ENCODE peak calls at places on chromosomes 3 and 15, in nine cellular contexts. One of them, this sample, is unnamed.

GRCh38 chr3:141915766-141916165 is 39.3 kb downstream of the ATP1B3 start:
- DNase-seq in upper lobe of right lung: no peak
- DNase-seq in stomach: no peak
- DNase-seq in epithelial cell of proximal tubule: no peak
- DNase-seq in CD4-positive, alpha-beta T cell: no peak
- DNase-seq in OCI-LY7: no peak
- DNase-seq in hepatocyte: no peak
- DNase-seq in IMR-90: no peak
- DNase-seq in body of pancreas: no peak
- DNase-seq in this sample: no peak

GRCh38 chr3:149382091-149382467 is 4.6 kb upstream of the TM4SF1 start:
- DNase-seq in hepatocyte: no peak
- DNase-seq in IMR-90: peak
- DNase-seq in epithelial cell of proximal tubule: no peak
- DNase-seq in OCI-LY7: no peak
- DNase-seq in upper lobe of right lung: no peak
- DNase-seq in body of pancreas: no peak
- DNase-seq in CD4-positive, alpha-beta T cell: no peak
- DNase-seq in stomach: no peak
- DNase-seq in this sample: no peak

GRCh38 chr3:49976942-49977341 is 37.0 kb downstream of the RBM6 start:
- DNase-seq in upper lobe of right lung: no peak
- DNase-seq in OCI-LY7: no peak
- DNase-seq in body of pancreas: no peak
- DNase-seq in CD4-positive, alpha-beta T cell: no peak
- DNase-seq in epithelial cell of proximal tubule: no peak
- DNase-seq in IMR-90: no peak
- DNase-seq in hepatocyte: no peak
- DNase-seq in stomach: no peak
- DNase-seq in this sample: no peak

GRCh38 chr3:114887806-114888205 is 259.3 kb downstream of the ZBTB20 start:
- DNase-seq in epithelial cell of proximal tubule: no peak
- DNase-seq in upper lobe of right lung: no peak
- DNase-seq in hepatocyte: no peak
- DNase-seq in stomach: no peak
- DNase-seq in CD4-positive, alpha-beta T cell: no peak
- DNase-seq in IMR-90: no peak
- DNase-seq in body of pancreas: no peak
- DNase-seq in OCI-LY7: no peak
- DNase-seq in this sample: no peak

GRCh38 chr3:140363801-140364200 is 314.1 kb upstream of the TRIM42 start:
- DNase-seq in body of pancreas: peak
- DNase-seq in upper lobe of right lung: no peak
- DNase-seq in hepatocyte: peak
- DNase-seq in CD4-positive, alpha-beta T cell: no peak
- DNase-seq in OCI-LY7: no peak
- DNase-seq in stomach: peak
- DNase-seq in IMR-90: no peak
- DNase-seq in epithelial cell of proximal tubule: peak
- DNase-seq in this sample: no peak

GRCh38 chr15:44296625-44297524 is 8.4 kb downstream of the GOLM2 start:
- DNase-seq in body of pancreas: peak
- DNase-seq in upper lobe of right lung: no peak
- DNase-seq in hepatocyte: peak
- DNase-seq in IMR-90: peak
- DNase-seq in CD4-positive, alpha-beta T cell: no peak
- DNase-seq in epithelial cell of proximal tubule: peak
- DNase-seq in OCI-LY7: no peak
- DNase-seq in stomach: no peak
- DNase-seq in this sample: no peak

GRCh38 chr15:60538129-60538528 is 59.2 kb upstream of the ICE2 start:
- DNase-seq in IMR-90: no peak
- DNase-seq in stomach: no peak
- DNase-seq in hepatocyte: no peak
- DNase-seq in OCI-LY7: no peak
- DNase-seq in body of pancreas: no peak
- DNase-seq in upper lobe of right lung: no peak
- DNase-seq in epithelial cell of proximal tubule: no peak
- DNase-seq in CD4-positive, alpha-beta T cell: no peak
- DNase-seq in this sample: no peak

GRCh38 chr15:61479601-61480000 is 250.5 kb upstream of the RORA start:
- DNase-seq in stomach: no peak
- DNase-seq in CD4-positive, alpha-beta T cell: no peak
- DNase-seq in hepatocyte: no peak
- DNase-seq in OCI-LY7: no peak
- DNase-seq in IMR-90: no peak
- DNase-seq in body of pancreas: no peak
- DNase-seq in upper lobe of right lung: no peak
- DNase-seq in epithelial cell of proximal tubule: peak
- DNase-seq in this sample: no peak

GRCh38 chr3:156859578-156859977 is 33.4 kb downstream of the LEKR1 start:
- DNase-seq in epithelial cell of proximal tubule: no peak
- DNase-seq in body of pancreas: no peak
- DNase-seq in CD4-positive, alpha-beta T cell: no peak
- DNase-seq in hepatocyte: no peak
- DNase-seq in upper lobe of right lung: no peak
- DNase-seq in stomach: no peak
- DNase-seq in OCI-LY7: no peak
- DNase-seq in IMR-90: no peak
- DNase-seq in this sample: no peak

GRCh38 chr15:23566070-23567050 is 886 bp downstream of the MKRN3 start:
- DNase-seq in hepatocyte: no peak
- DNase-seq in CD4-positive, alpha-beta T cell: peak
- DNase-seq in stomach: no peak
- DNase-seq in IMR-90: no peak
- DNase-seq in upper lobe of right lung: peak
- DNase-seq in body of pancreas: no peak
- DNase-seq in epithelial cell of proximal tubule: no peak
- DNase-seq in OCI-LY7: no peak
- DNase-seq in this sample: no peak

GRCh38 chr15:81410318-81410753 is 36.3 kb upstream of the TMC3 start:
- DNase-seq in epithelial cell of proximal tubule: peak
- DNase-seq in hepatocyte: peak
- DNase-seq in stomach: no peak
- DNase-seq in OCI-LY7: peak
- DNase-seq in CD4-positive, alpha-beta T cell: no peak
- DNase-seq in IMR-90: peak
- DNase-seq in upper lobe of right lung: no peak
- DNase-seq in body of pancreas: peak
- DNase-seq in this sample: no peak

DNA sequence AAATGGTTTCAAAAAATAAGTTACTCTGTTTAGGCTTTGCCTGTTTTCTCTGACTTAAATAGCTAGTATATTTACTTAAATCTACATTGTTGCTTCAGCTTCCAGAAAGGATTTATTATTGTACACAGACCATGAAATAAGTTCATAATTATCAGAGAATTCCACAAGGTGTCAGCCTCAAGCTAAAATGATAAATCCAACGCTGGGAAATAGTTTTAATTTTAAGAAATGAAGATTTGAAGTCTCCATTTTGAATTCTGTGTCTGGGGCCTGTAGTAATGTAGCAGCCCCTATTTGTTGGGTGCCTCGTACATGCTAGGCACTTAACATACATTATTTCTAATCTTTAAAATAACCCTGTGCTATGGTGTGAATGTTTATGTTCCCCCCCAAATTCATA is 92.6 kb upstream of the KCNMB2 start:
- DNase-seq in body of pancreas: no peak
- DNase-seq in hepatocyte: no peak
- DNase-seq in CD4-positive, alpha-beta T cell: no peak
- DNase-seq in stomach: no peak
- DNase-seq in IMR-90: no peak
- DNase-seq in upper lobe of right lung: no peak
- DNase-seq in OCI-LY7: no peak
- DNase-seq in epithelial cell of proximal tubule: no peak
- DNase-seq in this sample: no peak
- TF ChIP-seq CTCF in body of pancreas: no peak
- TF ChIP-seq CTCF in hepatocyte: no peak
- TF ChIP-seq CTCF in CD4-positive, alpha-beta T cell: no peak
- TF ChIP-seq CTCF in stomach: no peak
- TF ChIP-seq CTCF in IMR-90: no peak
- TF ChIP-seq CTCF in upper lobe of right lung: no peak
- TF ChIP-seq CTCF in OCI-LY7: peak
- TF ChIP-seq CTCF in epithelial cell of proximal tubule: peak
- TF ChIP-seq CTCF in this sample: no peak

GRCh38 chr3:128408693-128409620 is 57.7 kb downstream of the DNAJB8 start:
- DNase-seq in stomach: no peak
- DNase-seq in hepatocyte: no peak
- DNase-seq in IMR-90: no peak
- DNase-seq in body of pancreas: peak
- DNase-seq in upper lobe of right lung: no peak
- DNase-seq in epithelial cell of proximal tubule: no peak
- DNase-seq in CD4-positive, alpha-beta T cell: no peak
- DNase-seq in OCI-LY7: no peak
- DNase-seq in this sample: no peak
- TF ChIP-seq CTCF in stomach: no peak
- TF ChIP-seq CTCF in hepatocyte: no peak
- TF ChIP-seq CTCF in IMR-90: peak
- TF ChIP-seq CTCF in body of pancreas: no peak
- TF ChIP-seq CTCF in upper lobe of right lung: no peak
- TF ChIP-seq CTCF in epithelial cell of proximal tubule: peak
- TF ChIP-seq CTCF in CD4-positive, alpha-beta T cell: no peak
- TF ChIP-seq CTCF in OCI-LY7: peak
- TF ChIP-seq CTCF in this sample: no peak

DNA sequence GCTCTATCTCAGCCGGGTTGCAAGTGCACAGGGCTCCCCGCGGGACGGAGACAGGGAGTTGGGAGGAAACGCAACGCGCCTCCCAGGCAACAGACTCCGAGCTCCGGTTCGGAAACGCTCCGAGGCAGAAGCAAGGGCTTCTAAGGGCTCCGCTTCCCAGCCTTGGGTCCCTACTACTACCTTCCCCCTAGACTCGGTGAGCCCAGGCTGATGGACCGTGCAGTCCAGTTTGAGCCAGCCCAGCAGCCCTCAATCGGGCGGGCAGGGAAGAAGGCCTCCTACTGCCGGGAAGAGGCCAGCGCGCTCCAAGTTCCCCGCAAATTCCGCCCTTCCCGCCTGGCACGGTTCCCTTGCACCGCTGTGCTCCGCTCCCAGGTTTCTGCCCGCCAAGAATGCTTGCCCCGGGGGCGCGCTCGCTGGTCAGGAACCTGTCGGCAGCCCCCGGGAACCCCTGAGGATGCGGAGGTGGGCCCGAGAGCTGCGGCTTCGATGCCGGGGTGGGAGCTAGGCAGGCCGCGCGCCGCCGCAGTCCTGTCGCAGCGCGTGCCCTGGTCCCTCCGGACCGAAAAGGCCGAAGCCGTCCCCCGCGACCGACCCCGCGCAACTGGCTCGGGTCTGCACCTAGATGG is 728 bp downstream of the TRANK1 start:
- DNase-seq in hepatocyte: peak
- DNase-seq in CD4-positive, alpha-beta T cell: peak
- DNase-seq in OCI-LY7: peak
- DNase-seq in IMR-90: peak
- DNase-seq in upper lobe of right lung: peak
- DNase-seq in body of pancreas: peak
- DNase-seq in stomach: peak
- DNase-seq in epithelial cell of proximal tubule: no peak
- DNase-seq in this sample: no peak
- TF ChIP-seq CTCF in hepatocyte: no peak
- TF ChIP-seq CTCF in CD4-positive, alpha-beta T cell: no peak
- TF ChIP-seq CTCF in OCI-LY7: no peak
- TF ChIP-seq CTCF in IMR-90: peak
- TF ChIP-seq CTCF in upper lobe of right lung: peak
- TF ChIP-seq CTCF in body of pancreas: peak
- TF ChIP-seq CTCF in stomach: no peak
- TF ChIP-seq CTCF in epithelial cell of proximal tubule: no peak
- TF ChIP-seq CTCF in this sample: no peak

GRCh38 chr3:5787863-5788488 is 600.5 kb downstream of the EDEM1 start:
- DNase-seq in OCI-LY7: no peak
- DNase-seq in epithelial cell of proximal tubule: no peak
- DNase-seq in CD4-positive, alpha-beta T cell: no peak
- DNase-seq in IMR-90: no peak
- DNase-seq in stomach: no peak
- DNase-seq in hepatocyte: peak
- DNase-seq in body of pancreas: peak
- DNase-seq in upper lobe of right lung: no peak
- DNase-seq in this sample: no peak
- TF ChIP-seq CTCF in OCI-LY7: no peak
- TF ChIP-seq CTCF in epithelial cell of proximal tubule: peak
- TF ChIP-seq CTCF in CD4-positive, alpha-beta T cell: no peak
- TF ChIP-seq CTCF in IMR-90: no peak
- TF ChIP-seq CTCF in stomach: no peak
- TF ChIP-seq CTCF in hepatocyte: peak
- TF ChIP-seq CTCF in body of pancreas: peak
- TF ChIP-seq CTCF in upper lobe of right lung: no peak
- TF ChIP-seq CTCF in this sample: no peak

GRCh38 chr3:181103605-181104004 is 114.1 kb upstream of the DNAJC19 start:
- DNase-seq in stomach: no peak
- DNase-seq in CD4-positive, alpha-beta T cell: no peak
- DNase-seq in OCI-LY7: peak
- DNase-seq in hepatocyte: peak
- DNase-seq in upper lobe of right lung: no peak
- DNase-seq in body of pancreas: no peak
- DNase-seq in epithelial cell of proximal tubule: no peak
- DNase-seq in IMR-90: no peak
- DNase-seq in this sample: no peak
- TF ChIP-seq CTCF in stomach: no peak
- TF ChIP-seq CTCF in CD4-positive, alpha-beta T cell: no peak
- TF ChIP-seq CTCF in OCI-LY7: peak
- TF ChIP-seq CTCF in hepatocyte: no peak
- TF ChIP-seq CTCF in upper lobe of right lung: no peak
- TF ChIP-seq CTCF in body of pancreas: no peak
- TF ChIP-seq CTCF in epithelial cell of proximal tubule: peak
- TF ChIP-seq CTCF in IMR-90: no peak
- TF ChIP-seq CTCF in this sample: no peak

DNA sequence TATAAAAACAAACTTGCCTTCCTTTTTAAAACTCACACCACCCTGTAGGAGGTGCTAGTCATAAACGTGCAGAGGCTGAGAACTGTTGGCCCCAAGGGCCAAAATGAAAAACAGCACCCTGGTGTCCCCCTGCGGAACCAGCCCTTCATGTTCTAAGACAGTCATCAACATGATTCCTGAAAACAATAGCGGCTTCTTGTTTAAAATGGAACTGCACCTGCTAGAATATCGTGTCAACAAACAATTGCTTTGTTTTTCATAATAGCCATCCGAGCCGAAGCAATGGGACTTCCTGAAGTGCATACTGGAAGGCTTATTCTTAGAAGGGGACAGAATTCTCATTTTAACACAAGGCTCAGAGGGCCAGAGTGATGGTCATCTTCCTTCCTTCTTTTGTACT is 43.7 kb downstream of the MECOM start:
- DNase-seq in upper lobe of right lung: no peak
- DNase-seq in body of pancreas: no peak
- DNase-seq in OCI-LY7: no peak
- DNase-seq in IMR-90: no peak
- DNase-seq in epithelial cell of proximal tubule: no peak
- DNase-seq in stomach: no peak
- DNase-seq in CD4-positive, alpha-beta T cell: no peak
- DNase-seq in hepatocyte: no peak
- DNase-seq in this sample: no peak
- TF ChIP-seq CTCF in upper lobe of right lung: no peak
- TF ChIP-seq CTCF in body of pancreas: no peak
- TF ChIP-seq CTCF in OCI-LY7: peak
- TF ChIP-seq CTCF in IMR-90: no peak
- TF ChIP-seq CTCF in epithelial cell of proximal tubule: peak
- TF ChIP-seq CTCF in stomach: no peak
- TF ChIP-seq CTCF in CD4-positive, alpha-beta T cell: no peak
- TF ChIP-seq CTCF in hepatocyte: peak
- TF ChIP-seq CTCF in this sample: no peak

GRCh38 chr3:37686225-37686624 is 175.5 kb upstream of the CTDSPL start:
- DNase-seq in upper lobe of right lung: no peak
- DNase-seq in body of pancreas: no peak
- DNase-seq in epithelial cell of proximal tubule: no peak
- DNase-seq in stomach: no peak
- DNase-seq in IMR-90: no peak
- DNase-seq in OCI-LY7: no peak
- DNase-seq in hepatocyte: no peak
- DNase-seq in CD4-positive, alpha-beta T cell: no peak
- DNase-seq in this sample: no peak
- TF ChIP-seq CTCF in upper lobe of right lung: no peak
- TF ChIP-seq CTCF in body of pancreas: no peak
- TF ChIP-seq CTCF in epithelial cell of proximal tubule: no peak
- TF ChIP-seq CTCF in stomach: no peak
- TF ChIP-seq CTCF in IMR-90: no peak
- TF ChIP-seq CTCF in OCI-LY7: no peak
- TF ChIP-seq CTCF in hepatocyte: no peak
- TF ChIP-seq CTCF in CD4-positive, alpha-beta T cell: no peak
- TF ChIP-seq CTCF in this sample: no peak

This sample was measured in activated B cell treated with CpG ODN at 0.5 μM for 24 hours.